ENCODE peak calls at places on chromosomes 11 and 22, in seven cellular contexts. Y is SK-N-SH, S is HCT116, I is GM12878, N is K562, H is H1, K is HepG2. C is an unnamed sample.

GRCh38 chr11:88340366-88340930 is 2.9 kb upstream of the CTSC start:
- DNase-seq in Y (no peak), S (no peak), I (no peak), N (no peak), H (no peak), K (no peak), C (no peak)

GRCh38 chr22:26671317-26672059 is 14.1 kb downstream of the MIAT start:
- DNase-seq in Y (no peak), S (no peak), I (peak; percentile 73), N (no peak), H (no peak), K (no peak), C (no peak)

GRCh38 chr11:2890466-2891241 is 5.1 kb upstream of the CDKN1C start:
- DNase-seq in Y (no peak), S (no peak), I (no peak), N (peak; percentile 84), H (peak; percentile 52), K (no peak), C (no peak)

GRCh38 chr11:48244804-48245203 is at the start of gene OR4X2:
- DNase-seq in Y (no peak), S (no peak), I (no peak), N (no peak), H (no peak), K (no peak), C (no peak)

GRCh38 chr11:720642-721346 is 14.8 kb downstream of the EPS8L2 start:
- DNase-seq in Y (peak; percentile 86), S (no peak), I (no peak), N (peak; percentile 80), H (peak; percentile 86), K (no peak), C (no peak)

GRCh38 chr22:33073989-33074391 is 15.8 kb upstream of the SYN3 start:
- DNase-seq in Y (no peak), S (no peak), I (no peak), N (no peak), H (no peak), K (no peak), C (no peak)

GRCh38 chr11:44247508-44247907 is 62.4 kb downstream of the ALX4 start:
- DNase-seq in Y (no peak), S (no peak), I (no peak), N (no peak), H (no peak), K (no peak), C (no peak)

GRCh38 chr11:112968988-112969714 is 7.9 kb downstream of the NCAM1 start:
- DNase-seq in Y (peak; percentile 25), S (no peak), I (no peak), N (no peak), H (no peak), K (no peak), C (no peak)

GRCh38 chr11:12377824-12378593 is 638 bp downstream of the PARVA start:
- DNase-seq in Y (peak; percentile 93), S (peak; percentile 75), I (no peak), N (peak; percentile 9), H (peak; percentile 86), K (peak; percentile 62), C (peak; percentile 18)

GRCh38 chr11:111355956-111356659 is 23.0 kb downstream of the POU2AF1 start:
- DNase-seq in Y (no peak), S (no peak), I (no peak), N (no peak), H (no peak), K (peak; percentile 30), C (no peak)

GRCh38 chr11:104704888-104705287 is 193.4 kb downstream of the CASP12 start:
- DNase-seq in Y (no peak), S (no peak), I (no peak), N (no peak), H (no peak), K (no peak), C (no peak)

GRCh38 chr11:123238297-123238696 is 43.2 kb upstream of the CLMP start:
- DNase-seq in Y (no peak), S (no peak), I (no peak), N (no peak), H (no peak), K (no peak), C (no peak)

GRCh38 chr11:2536440-2536989 is 91.7 kb downstream of the KCNQ1 start:
- DNase-seq in Y (no peak), S (no peak), I (no peak), N (peak; percentile 31), H (no peak), K (no peak), C (no peak)

GRCh38 chr11:36073411-36074203 is 129.7 kb downstream of the LDLRAD3 start:
- DNase-seq in Y (peak; percentile 69), S (no peak), I (no peak), N (no peak), H (no peak), K (no peak), C (no peak)

GRCh38 chr11:77197626-77198320 is 69.7 kb downstream of the MYO7A start:
- DNase-seq in Y (no peak), S (no peak), I (no peak), N (no peak), H (no peak), K (no peak), C (no peak)

GRCh38 chr11:65391007-65391406 is 4.6 kb downstream of the FRMD8 start:
- DNase-seq in Y (no peak), S (no peak), I (no peak), N (no peak), H (no peak), K (no peak), C (no peak)

GRCh38 chr11:63871962-63872832 is 33.3 kb downstream of the MARK2 start:
- DNase-seq in Y (peak; percentile 80), S (peak; percentile 60), I (peak; percentile 77), N (peak; percentile 85), H (no peak), K (peak; percentile 96), C (peak; percentile 84)

GRCh38 chr11:110337570-110338193 is 41.3 kb upstream of the RDX start:
- DNase-seq in Y (no peak), S (peak; percentile 76), I (no peak), N (no peak), H (no peak), K (no peak), C (no peak)

DNA sequence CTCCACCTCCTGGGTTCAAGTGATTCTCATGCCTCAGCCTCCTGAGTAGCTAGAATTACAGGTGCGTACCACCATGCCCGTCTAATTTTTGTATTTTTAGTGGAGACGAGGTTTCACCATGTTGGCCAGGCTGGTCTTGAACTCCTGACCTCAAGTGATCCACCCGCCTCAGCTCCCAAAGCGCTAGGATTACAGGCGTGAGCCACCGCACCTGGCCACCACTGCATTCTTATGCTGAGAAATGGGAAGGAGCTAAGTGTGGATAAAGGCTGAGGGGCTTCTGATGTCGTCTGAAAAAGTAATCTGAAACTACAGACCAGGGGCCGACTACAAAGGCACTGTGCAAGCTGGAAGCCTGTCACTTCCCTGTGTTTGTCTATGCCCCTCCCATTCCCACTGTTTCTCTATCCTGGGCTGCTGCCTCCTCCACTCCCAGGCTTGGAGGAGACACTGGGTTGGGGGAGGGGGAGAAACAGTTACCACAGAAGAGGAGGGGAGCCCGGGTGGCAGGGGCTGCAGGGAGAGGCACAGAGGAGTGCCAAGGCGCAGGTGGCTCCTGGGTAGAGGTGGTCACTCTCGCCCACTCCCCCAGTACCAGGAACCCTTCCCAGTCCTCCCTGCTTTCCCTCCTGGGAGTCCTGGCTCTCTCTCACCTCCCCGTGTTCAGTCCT is 2.9 kb upstream of the MTA2 start:
- DNase-seq in Y (no peak), S (no peak), I (no peak), N (no peak), H (no peak), K (peak; percentile 62), C (no peak)
- TF ChIP-seq JUND in Y (no peak), S (no peak), I (no peak), N (no peak), H (no peak), K (no peak), C (no peak)

DNA sequence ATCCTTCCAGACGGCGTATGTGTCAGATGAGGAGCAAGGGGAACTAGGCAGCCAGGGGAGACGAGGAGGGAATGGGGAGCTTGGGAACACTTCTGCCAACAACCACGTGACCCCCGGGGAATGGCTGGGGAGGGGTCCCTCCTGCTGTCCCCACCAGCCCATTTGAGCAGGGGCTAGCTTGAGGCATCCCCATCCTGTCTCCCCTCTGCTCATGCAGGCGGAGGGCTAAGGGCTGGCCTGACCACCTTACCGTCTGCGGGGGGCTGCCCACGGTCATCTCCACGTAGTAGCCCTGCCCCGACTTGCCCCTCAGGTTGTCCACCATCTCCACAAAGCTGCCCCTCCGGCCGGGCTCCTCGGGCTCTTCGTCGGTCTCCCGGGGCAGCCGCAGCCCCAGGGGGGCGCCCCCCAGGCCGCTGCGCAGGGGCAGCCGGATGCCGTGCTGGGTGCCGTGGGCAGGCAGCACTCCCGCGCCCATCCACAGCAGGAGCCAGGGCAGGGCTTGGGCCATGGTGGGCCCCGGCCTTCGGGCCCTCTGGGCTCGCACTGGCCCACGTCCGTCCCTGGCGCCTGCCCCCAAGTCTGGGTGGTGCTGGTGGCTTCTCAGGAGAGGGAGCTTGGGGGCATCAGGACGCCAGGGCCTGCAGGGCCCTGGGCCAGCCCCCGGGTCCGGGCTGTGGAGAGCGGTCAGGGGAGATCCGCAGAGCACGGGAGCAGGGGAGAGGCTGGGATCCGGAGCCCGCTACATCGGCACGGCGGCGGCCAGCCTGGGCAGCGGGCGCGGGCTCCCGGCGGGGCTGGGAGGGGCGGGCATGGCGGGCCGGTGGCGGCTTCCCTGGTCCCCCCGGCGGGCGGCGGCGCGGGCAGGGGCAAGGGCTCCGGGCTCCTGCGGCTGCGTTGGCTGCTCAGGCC is 515 bp downstream of the BACE1 start:
- DNase-seq in Y (no peak), S (no peak), I (no peak), N (no peak), H (no peak), K (no peak), C (no peak)
- TF ChIP-seq JUND in Y (no peak), S (no peak), I (no peak), N (no peak), H (no peak), K (no peak), C (no peak)

DNA sequence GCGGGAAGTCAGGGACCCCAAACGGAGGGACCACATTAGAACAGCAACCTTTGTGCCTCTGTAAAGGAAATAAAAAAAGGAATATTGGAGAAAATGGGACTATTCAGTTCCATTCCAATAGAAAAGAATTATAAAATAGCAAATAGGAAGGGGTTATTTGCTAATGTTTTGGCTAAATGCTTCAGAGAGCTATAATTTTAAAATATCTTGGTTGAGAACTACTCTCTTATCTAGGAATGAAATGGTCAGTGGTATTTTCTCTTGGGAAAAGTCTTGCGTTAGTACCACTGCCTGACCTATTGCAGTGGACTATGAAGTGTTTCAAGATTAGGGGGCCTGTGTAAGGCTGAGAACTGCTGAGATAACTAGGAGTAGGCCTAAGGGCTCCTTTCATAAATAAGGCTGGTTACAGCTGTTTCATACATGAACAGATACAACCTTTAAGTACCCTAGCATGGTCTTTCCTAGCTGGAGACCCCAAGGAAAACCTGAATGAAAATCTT is 6.9 kb upstream of the WEE1 start:
- DNase-seq in Y (no peak), S (no peak), I (no peak), N (no peak), H (no peak), K (no peak), C (no peak)
- TF ChIP-seq JUND in Y (no peak), S (no peak), I (no peak), N (no peak), H (no peak), K (no peak), C (no peak)

DNA sequence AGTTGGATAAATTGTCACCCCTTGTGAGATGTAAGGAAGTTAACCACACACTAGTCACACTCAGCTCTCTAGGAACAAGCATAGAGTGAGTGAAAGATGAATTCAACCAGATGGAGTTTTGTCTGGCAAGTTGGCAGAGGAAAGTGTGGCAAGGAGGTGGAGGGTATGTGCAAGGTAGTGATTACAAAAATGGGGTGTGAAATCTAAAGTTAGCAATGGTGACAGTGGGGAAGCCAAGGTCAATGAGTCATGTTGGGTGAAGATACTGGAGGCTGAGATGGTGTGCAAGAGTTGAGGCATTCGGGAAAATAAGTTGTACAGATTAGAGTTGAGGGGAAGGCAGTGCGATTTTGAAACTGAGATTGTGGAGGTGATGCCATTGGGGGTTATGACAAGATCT is 33.7 kb downstream of the MRGPRX2 start:
- DNase-seq in Y (no peak), S (no peak), I (no peak), N (no peak), H (no peak), K (no peak), C (no peak)
- TF ChIP-seq JUND in Y (no peak), S (no peak), I (no peak), N (no peak), H (no peak), K (no peak), C (no peak)

C was measured in T47D.